ENCODE peak calls at places on chromosome 17, in nine cellular contexts. Y is left ventricle myocardium superior; U is lower leg skin; R is T-helper 2 cell; Z is dermis blood vessel endothelial cell; I is cardiac fibroblast; V is BJ; T is stimulated activated naive CD4-positive, alpha-beta T cell; A is A673. X is an unnamed sample.

GRCh38 chr17:32518856-32519768 is 32.3 kb downstream of the CDK5R1 start:
- DNase-seq in Y (peak; percentile 72), U (no peak), R (peak; percentile 24), Z (peak; percentile 58), I (peak; percentile 67), V (peak; percentile 18), T (peak; percentile 10), A (peak; percentile 56), X (peak; percentile 54)

GRCh38 chr17:66982011-66982508 is 17.6 kb downstream of the CACNG4 start:
- DNase-seq in Y (no peak), U (no peak), R (no peak), Z (no peak), I (no peak), V (peak; percentile 61), T (no peak), A (no peak), X (no peak)

GRCh38 chr17:82215095-82215971 is 2.7 kb upstream of the CCDC57 start:
- DNase-seq in Y (no peak), U (no peak), R (no peak), Z (no peak), I (peak; percentile 5), V (no peak), T (peak; percentile 35), A (peak; percentile 31), X (peak; percentile 59)

GRCh38 chr17:78534492-78535284 is 42.5 kb downstream of the DNAH17 start:
- DNase-seq in Y (no peak), U (no peak), R (peak; percentile 30), Z (no peak), I (no peak), V (no peak), T (no peak), A (no peak), X (no peak)

GRCh38 chr17:32609085-32609484 is 122.3 kb downstream of the CDK5R1 start:
- DNase-seq in Y (peak; percentile 74), U (no peak), R (peak; percentile 79), Z (peak; percentile 26), I (peak; percentile 22), V (no peak), T (peak; percentile 44), A (no peak), X (peak; percentile 57)

GRCh38 chr17:1764274-1764673 is 2.4 kb downstream of the SERPINF1 start:
- DNase-seq in Y (peak; percentile 82), U (peak; percentile 91), R (peak; percentile 95), Z (peak; percentile 83), I (peak; percentile 92), V (peak; percentile 66), T (peak; percentile 43), A (no peak), X (peak; percentile 70)

GRCh38 chr17:964881-965280 is 14.7 kb downstream of the NXN start:
- DNase-seq in Y (no peak), U (no peak), R (no peak), Z (no peak), I (no peak), V (no peak), T (no peak), A (no peak), X (no peak)

GRCh38 chr17:79945591-79946255 is 89.9 kb downstream of the TBC1D16 start:
- DNase-seq in Y (no peak), U (no peak), R (no peak), Z (no peak), I (no peak), V (no peak), T (no peak), A (no peak), X (no peak)

GRCh38 chr17:39920218-39921210 is 2.1 kb upstream of the GSDMB start:
- DNase-seq in Y (no peak), U (no peak), R (no peak), Z (no peak), I (no peak), V (no peak), T (no peak), A (no peak), X (no peak)

GRCh38 chr17:48545022-48545376 is at the start of gene HOXB2:
- DNase-seq in Y (peak; percentile 62), U (no peak), R (no peak), Z (peak; percentile 78), I (peak; percentile 73), V (no peak), T (no peak), A (peak; percentile 84), X (no peak)

GRCh38 chr17:75266315-75267145 is 4.5 kb downstream of the MIF4GD start:
- DNase-seq in Y (no peak), U (no peak), R (no peak), Z (no peak), I (no peak), V (no peak), T (no peak), A (no peak), X (no peak)

GRCh38 chr17:68356520-68356919 is 65.2 kb downstream of the ARSG start:
- DNase-seq in Y (no peak), U (no peak), R (peak; percentile 99), Z (no peak), I (no peak), V (no peak), T (peak; percentile 24), A (no peak), X (no peak)

GRCh38 chr17:39152134-39152884 is 872 bp upstream of the PLXDC1 start:
- DNase-seq in Y (peak; percentile 53), U (no peak), R (peak; percentile 59), Z (peak; percentile 17), I (no peak), V (no peak), T (peak; percentile 12), A (no peak), X (peak; percentile 63)

GRCh38 chr17:82003411-82004381 is 19.0 kb downstream of the CENPX start:
- DNase-seq in Y (peak; percentile 70), U (peak; percentile 73), R (no peak), Z (peak; percentile 89), I (peak; percentile 97), V (peak; percentile 87), T (no peak), A (peak; percentile 76), X (peak; percentile 61)

GRCh38 chr17:80791758-80792284 is 199.8 kb upstream of the CHMP6 start:
- DNase-seq in Y (peak; percentile 51), U (peak; percentile 85), R (peak; percentile 90), Z (peak; percentile 97), I (peak; percentile 97), V (peak; percentile 86), T (no peak), A (peak; percentile 79), X (peak; percentile 57)

GRCh38 chr17:61809816-61810392 is 53.4 kb downstream of the BRIP1 start:
- DNase-seq in Y (no peak), U (no peak), R (peak; percentile 26), Z (no peak), I (peak; percentile 72), V (no peak), T (no peak), A (peak; percentile 92), X (no peak)

GRCh38 chr17:45160505-45161287 is 979 bp upstream of the HEXIM2 start:
- DNase-seq in Y (peak; percentile 84), U (peak; percentile 56), R (peak; percentile 66), Z (peak; percentile 82), I (peak; percentile 63), V (no peak), T (peak; percentile 47), A (peak; percentile 42), X (peak; percentile 86)

GRCh38 chr17:34736611-34737010 is 157.2 kb downstream of the TMEM132E start:
- DNase-seq in Y (no peak), U (no peak), R (no peak), Z (no peak), I (no peak), V (no peak), T (no peak), A (no peak), X (no peak)

GRCh38 chr17:8913879-8914278 is 46.4 kb upstream of the PIK3R6 start:
- DNase-seq in Y (no peak), U (no peak), R (no peak), Z (no peak), I (no peak), V (no peak), T (no peak), A (no peak), X (no peak)

GRCh38 chr17:21500064-21500463 is 123.9 kb downstream of the KCNJ12 start:
- DNase-seq in Y (no peak), U (no peak), R (no peak), Z (no peak), I (no peak), V (no peak), T (no peak), A (no peak), X (no peak)

GRCh38 chr17:528253-528652 is 175.6 kb upstream of the RPH3AL start:
- DNase-seq in Y (no peak), U (no peak), R (no peak), Z (no peak), I (no peak), V (no peak), T (no peak), A (no peak), X (no peak)

GRCh38 chr17:14805348-14805747 is 459.8 kb downstream of the PMP22 start:
- DNase-seq in Y (no peak), U (no peak), R (no peak), Z (no peak), I (peak; percentile 33), V (no peak), T (no peak), A (no peak), X (no peak)

GRCh38 chr17:77616243-77616731 is 342.2 kb upstream of the TNRC6C start:
- DNase-seq in Y (no peak), U (no peak), R (no peak), Z (no peak), I (no peak), V (peak; percentile 21), T (no peak), A (no peak), X (no peak)

GRCh38 chr17:33580215-33580614 is 287.1 kb upstream of the ASIC2 start:
- DNase-seq in Y (no peak), U (no peak), R (no peak), Z (no peak), I (no peak), V (no peak), T (no peak), A (no peak), X (no peak)

GRCh38 chr17:8698142-8699050 is 46.2 kb downstream of the CCDC42 start:
- DNase-seq in Y (peak; percentile 69), U (no peak), R (no peak), Z (peak; percentile 49), I (peak; percentile 40), V (no peak), T (no peak), A (peak; percentile 61), X (peak; percentile 79)

GRCh38 chr17:73286863-73287296 is 24.9 kb downstream of the CDC42EP4 start:
- DNase-seq in Y (no peak), U (no peak), R (no peak), Z (peak; percentile 33), I (peak; percentile 85), V (no peak), T (no peak), A (no peak), X (no peak)

GRCh38 chr17:66564992-66565465 is 262.6 kb downstream of the PRKCA start:
- DNase-seq in Y (no peak), U (no peak), R (no peak), Z (peak; percentile 51), I (peak; percentile 67), V (no peak), T (no peak), A (peak; percentile 69), X (no peak)

GRCh38 chr17:28567604-28568003 is 3.7 kb downstream of the PIGS start:
- DNase-seq in Y (no peak), U (no peak), R (no peak), Z (no peak), I (no peak), V (no peak), T (no peak), A (no peak), X (no peak)

GRCh38 chr17:78240012-78240655 is 8.7 kb downstream of the TMEM235 start:
- DNase-seq in Y (no peak), U (no peak), R (no peak), Z (no peak), I (no peak), V (no peak), T (no peak), A (no peak), X (peak; percentile 51)

GRCh38 chr17:45170280-45170975 is 8.8 kb downstream of the HEXIM2 start:
- DNase-seq in Y (no peak), U (no peak), R (no peak), Z (no peak), I (no peak), V (no peak), T (no peak), A (no peak), X (no peak)

GRCh38 chr17:49610883-49611584 is 35.4 kb downstream of the NXPH3 start:
- DNase-seq in Y (no peak), U (no peak), R (no peak), Z (no peak), I (no peak), V (no peak), T (no peak), A (no peak), X (no peak)

X was measured in heart left ventricle.